ENCODE peak calls at places on chromosomes 5 and 9, in nine cellular contexts. V, W, O, R, Y, J, H, L and N are unnamed samples.
A peak's percentile ranks its signal among the peaks of the same experiment; 100 is the strongest.

GRCh38 chr5:178368716-178369300 is 136.2 kb upstream of the PHYKPL start:
- DNase-seq in O (no peak), R (no peak), H (no peak), Y (no peak), L (no peak), V (no peak), W (no peak), J (no peak), N (no peak)

GRCh38 chr9:128818099-128818838 is at the start of gene ENDOG:
- DNase-seq in V (peak; percentile 99), W (peak; percentile 81), Y (peak; percentile 97), L (peak; percentile 99), J (peak; percentile 99), H (peak; percentile 97), R (peak; percentile 98), O (peak; percentile 99), N (peak; percentile 96)

GRCh38 chr5:153551537-153552079 is 61.1 kb downstream of the GRIA1 start:
- DNase-seq in L (no peak), Y (peak; percentile 97), H (peak; percentile 33), W (no peak), O (no peak), V (no peak), J (no peak), R (no peak), N (peak; percentile 94)

GRCh38 chr9:112422417-112423148 is 42.7 kb downstream of the HSDL2 start:
- DNase-seq in V (no peak), R (no peak), W (no peak), J (no peak), O (no peak), L (no peak), H (no peak), Y (no peak), N (no peak)

GRCh38 chr5:143837306-143837848 is 25.4 kb downstream of the HMHB1 start:
- DNase-seq in J (no peak), O (no peak), L (no peak), H (peak; percentile 93), V (no peak), Y (peak; percentile 90), R (no peak), W (no peak), N (peak; percentile 21)

GRCh38 chr9:134959971-134960310 is 42.2 kb upstream of the FCN1 start:
- DNase-seq in L (no peak), Y (no peak), H (no peak), O (peak; percentile 56), J (no peak), R (no peak), V (no peak), W (no peak), N (no peak)

GRCh38 chr5:39177629-39177959 is 41.8 kb downstream of the FYB1 start:
- DNase-seq in V (no peak), W (no peak), Y (no peak), L (no peak), J (peak; percentile 12), O (no peak), H (no peak), R (no peak), N (no peak)

GRCh38 chr5:150317048-150318003 is 14.6 kb upstream of the ARSI start:
- DNase-seq in W (no peak), J (no peak), L (no peak), H (no peak), V (no peak), O (peak; percentile 86), Y (peak; percentile 96), R (no peak), N (peak; percentile 99)

GRCh38 chr5:109410389-109411174 is 808 bp upstream of the PJA2 start:
- DNase-seq in O (peak; percentile 92), W (peak; percentile 32), L (peak; percentile 43), J (peak; percentile 13), H (peak; percentile 48), Y (peak; percentile 86), R (peak; percentile 70), V (peak; percentile 91), N (peak; percentile 89)

GRCh38 chr9:134571326-134571871 is 70.2 kb upstream of the COL5A1 start:
- DNase-seq in H (no peak), R (peak; percentile 2), V (peak; percentile 2), L (no peak), Y (no peak), J (no peak), O (peak; percentile 54), W (no peak), N (no peak)

GRCh38 chr9:7105095-7105494 is 347.3 kb downstream of the KDM4C start:
- DNase-seq in W (no peak), H (no peak), V (no peak), Y (no peak), O (no peak), J (no peak), R (no peak), L (no peak), N (no peak)

GRCh38 chr5:144004146-144004545 is 166.3 kb downstream of the YIPF5 start:
- DNase-seq in V (no peak), J (no peak), L (no peak), O (no peak), H (no peak), Y (peak; percentile 48), W (no peak), R (no peak), N (peak; percentile 55)

GRCh38 chr9:37336150-37336549 is 86.3 kb upstream of the GRHPR start:
- DNase-seq in J (no peak), L (no peak), W (no peak), O (no peak), H (no peak), R (no peak), V (no peak), Y (no peak), N (no peak)

GRCh38 chr9:24590432-24590831 is 44.7 kb upstream of the IZUMO3 start:
- DNase-seq in V (no peak), O (no peak), L (no peak), H (no peak), W (no peak), Y (no peak), J (no peak), R (no peak), N (peak; percentile 0)

GRCh38 chr5:35161637-35162248 is 68.5 kb downstream of the PRLR start:
- DNase-seq in R (peak; percentile 25), Y (no peak), V (no peak), O (no peak), W (no peak), L (no peak), H (no peak), J (no peak), N (no peak)

GRCh38 chr9:138033950-138034349 is 156.4 kb downstream of the CACNA1B start:
- DNase-seq in V (no peak), O (no peak), W (no peak), J (no peak), H (no peak), R (no peak), L (no peak), Y (no peak), N (no peak)

GRCh38 chr5:37803487-37803886 is 36.4 kb downstream of the GDNF start:
- DNase-seq in Y (no peak), R (no peak), J (no peak), O (no peak), W (no peak), L (no peak), V (no peak), H (no peak), N (no peak)

GRCh38 chr5:56951131-56951945 is 585 bp downstream of the MIER3 start:
- DNase-seq in V (peak; percentile 30), J (no peak), O (no peak), L (peak; percentile 46), W (no peak), R (peak; percentile 28), Y (peak; percentile 13), H (peak; percentile 6), N (peak; percentile 21)

GRCh38 chr9:133003071-133003461 is 24.6 kb downstream of the GFI1B start:
- DNase-seq in H (no peak), W (no peak), R (no peak), J (no peak), Y (no peak), O (peak; percentile 50), V (no peak), L (no peak), N (no peak)

GRCh38 chr9:132214027-132214622 is 52.3 kb downstream of the NTNG2 start:
- DNase-seq in V (no peak), J (no peak), Y (peak; percentile 85), O (no peak), H (peak; percentile 85), R (peak; percentile 81), L (peak; percentile 72), W (no peak), N (peak; percentile 93)

GRCh38 chr5:56993241-56993640 is 41.3 kb upstream of the MIER3 start:
- DNase-seq in W (no peak), J (no peak), R (no peak), V (no peak), H (no peak), O (no peak), L (no peak), Y (peak; percentile 26), N (no peak)

GRCh38 chr5:142881076-142881466 is 110.9 kb downstream of the ARHGAP26 start:
- DNase-seq in V (no peak), R (no peak), W (no peak), H (no peak), J (no peak), Y (peak; percentile 86), O (no peak), L (no peak), N (peak; percentile 50)

GRCh38 chr9:7216004-7216821 is 458.4 kb downstream of the KDM4C start:
- DNase-seq in V (no peak), W (no peak), O (no peak), R (no peak), H (no peak), L (no peak), J (no peak), Y (no peak), N (peak; percentile 36)